ENCODE peak calls at places on chromosomes 6 and 20, in nine cellular contexts. One of them, this sample, is unnamed.

GRCh38 chr6:157885211-157885788 is 62.3 kb downstream of the SNX9 start:
- DNase-seq in lower leg skin: no peak
- DNase-seq in body of pancreas: no peak
- DNase-seq in testis: no peak
- DNase-seq in endothelial cell of umbilical vein: peak; percentile 32
- DNase-seq in thyroid gland: no peak
- DNase-seq in transverse colon: no peak
- DNase-seq in H1: no peak
- DNase-seq in ovary: no peak
- DNase-seq in this sample: no peak

GRCh38 chr6:138036111-138036510 is 71.1 kb downstream of the PERP start:
- DNase-seq in lower leg skin: peak; percentile 91
- DNase-seq in body of pancreas: no peak
- DNase-seq in testis: no peak
- DNase-seq in endothelial cell of umbilical vein: no peak
- DNase-seq in thyroid gland: no peak
- DNase-seq in transverse colon: peak; percentile 51
- DNase-seq in H1: no peak
- DNase-seq in ovary: no peak
- DNase-seq in this sample: no peak

GRCh38 chr6:27605401-27606342 is 132.8 kb upstream of the ZNF184 start:
- DNase-seq in lower leg skin: no peak
- DNase-seq in body of pancreas: no peak
- DNase-seq in testis: no peak
- DNase-seq in endothelial cell of umbilical vein: peak; percentile 54
- DNase-seq in thyroid gland: no peak
- DNase-seq in transverse colon: no peak
- DNase-seq in H1: peak; percentile 84
- DNase-seq in ovary: no peak
- DNase-seq in this sample: no peak

GRCh38 chr6:132780770-132781371 is 17.6 kb downstream of the SLC18B1 start:
- DNase-seq in lower leg skin: no peak
- DNase-seq in body of pancreas: no peak
- DNase-seq in testis: no peak
- DNase-seq in endothelial cell of umbilical vein: no peak
- DNase-seq in thyroid gland: no peak
- DNase-seq in transverse colon: no peak
- DNase-seq in H1: no peak
- DNase-seq in ovary: no peak
- DNase-seq in this sample: no peak

GRCh38 chr20:8385247-8385646 is 253.2 kb downstream of the PLCB1 start:
- DNase-seq in lower leg skin: no peak
- DNase-seq in body of pancreas: peak; percentile 54
- DNase-seq in testis: no peak
- DNase-seq in endothelial cell of umbilical vein: no peak
- DNase-seq in thyroid gland: peak; percentile 25
- DNase-seq in transverse colon: no peak
- DNase-seq in H1: no peak
- DNase-seq in ovary: no peak
- DNase-seq in this sample: no peak

GRCh38 chr20:19565721-19566120 is 192.3 kb upstream of the RIN2 start:
- DNase-seq in lower leg skin: no peak
- DNase-seq in body of pancreas: no peak
- DNase-seq in testis: no peak
- DNase-seq in endothelial cell of umbilical vein: no peak
- DNase-seq in thyroid gland: no peak
- DNase-seq in transverse colon: no peak
- DNase-seq in H1: no peak
- DNase-seq in ovary: no peak
- DNase-seq in this sample: no peak

GRCh38 chr20:11270566-11270965 is 596.8 kb upstream of the JAG1 start:
- DNase-seq in lower leg skin: no peak
- DNase-seq in body of pancreas: no peak
- DNase-seq in testis: no peak
- DNase-seq in endothelial cell of umbilical vein: no peak
- DNase-seq in thyroid gland: no peak
- DNase-seq in transverse colon: no peak
- DNase-seq in H1: no peak
- DNase-seq in ovary: no peak
- DNase-seq in this sample: no peak

GRCh38 chr6:3523288-3523670 is 66.4 kb upstream of the SLC22A23 start:
- DNase-seq in lower leg skin: no peak
- DNase-seq in body of pancreas: no peak
- DNase-seq in testis: no peak
- DNase-seq in endothelial cell of umbilical vein: no peak
- DNase-seq in thyroid gland: no peak
- DNase-seq in transverse colon: peak; percentile 45
- DNase-seq in H1: no peak
- DNase-seq in ovary: no peak
- DNase-seq in this sample: no peak

GRCh38 chr20:52892023-52892422 is 80.1 kb upstream of the TSHZ2 start:
- DNase-seq in lower leg skin: no peak
- DNase-seq in body of pancreas: no peak
- DNase-seq in testis: no peak
- DNase-seq in endothelial cell of umbilical vein: no peak
- DNase-seq in thyroid gland: no peak
- DNase-seq in transverse colon: no peak
- DNase-seq in H1: no peak
- DNase-seq in ovary: no peak
- DNase-seq in this sample: no peak

GRCh38 chr6:131789219-131789618 is 18.6 kb upstream of the ENPP1 start:
- DNase-seq in lower leg skin: no peak
- DNase-seq in body of pancreas: no peak
- DNase-seq in testis: no peak
- DNase-seq in endothelial cell of umbilical vein: no peak
- DNase-seq in thyroid gland: no peak
- DNase-seq in transverse colon: no peak
- DNase-seq in H1: no peak
- DNase-seq in ovary: no peak
- DNase-seq in this sample: no peak

GRCh38 chr6:43970913-43971775 is 156.1 kb downstream of the MRPL14 start:
- DNase-seq in lower leg skin: peak; percentile 87
- DNase-seq in body of pancreas: peak; percentile 93
- DNase-seq in testis: no peak
- DNase-seq in endothelial cell of umbilical vein: no peak
- DNase-seq in thyroid gland: peak; percentile 97
- DNase-seq in transverse colon: peak; percentile 60
- DNase-seq in H1: no peak
- DNase-seq in ovary: no peak
- DNase-seq in this sample: no peak

GRCh38 chr6:35224720-35225119 is 11.0 kb downstream of the SCUBE3 start:
- DNase-seq in lower leg skin: no peak
- DNase-seq in body of pancreas: no peak
- DNase-seq in testis: no peak
- DNase-seq in endothelial cell of umbilical vein: no peak
- DNase-seq in thyroid gland: no peak
- DNase-seq in transverse colon: no peak
- DNase-seq in H1: no peak
- DNase-seq in ovary: no peak
- DNase-seq in this sample: no peak

GRCh38 chr6:55953384-55953783 is 78.0 kb upstream of the BMP5 start:
- DNase-seq in lower leg skin: no peak
- DNase-seq in body of pancreas: no peak
- DNase-seq in testis: no peak
- DNase-seq in endothelial cell of umbilical vein: peak; percentile 51
- DNase-seq in thyroid gland: no peak
- DNase-seq in transverse colon: no peak
- DNase-seq in H1: no peak
- DNase-seq in ovary: no peak
- DNase-seq in this sample: peak; percentile 15

GRCh38 chr6:14172575-14172974 is 55.0 kb downstream of the CD83 start:
- DNase-seq in lower leg skin: no peak
- DNase-seq in body of pancreas: no peak
- DNase-seq in testis: no peak
- DNase-seq in endothelial cell of umbilical vein: no peak
- DNase-seq in thyroid gland: no peak
- DNase-seq in transverse colon: no peak
- DNase-seq in H1: no peak
- DNase-seq in ovary: no peak
- DNase-seq in this sample: no peak
- TF ChIP-seq POLR2A in lower leg skin: no peak
- TF ChIP-seq POLR2A in body of pancreas: no peak
- TF ChIP-seq POLR2A in testis: no peak
- TF ChIP-seq POLR2A in endothelial cell of umbilical vein: no peak
- TF ChIP-seq POLR2A in thyroid gland: no peak
- TF ChIP-seq POLR2A in transverse colon: no peak
- TF ChIP-seq POLR2A in H1: no peak
- TF ChIP-seq POLR2A in ovary: no peak
- TF ChIP-seq POLR2A in this sample: no peak

DNA sequence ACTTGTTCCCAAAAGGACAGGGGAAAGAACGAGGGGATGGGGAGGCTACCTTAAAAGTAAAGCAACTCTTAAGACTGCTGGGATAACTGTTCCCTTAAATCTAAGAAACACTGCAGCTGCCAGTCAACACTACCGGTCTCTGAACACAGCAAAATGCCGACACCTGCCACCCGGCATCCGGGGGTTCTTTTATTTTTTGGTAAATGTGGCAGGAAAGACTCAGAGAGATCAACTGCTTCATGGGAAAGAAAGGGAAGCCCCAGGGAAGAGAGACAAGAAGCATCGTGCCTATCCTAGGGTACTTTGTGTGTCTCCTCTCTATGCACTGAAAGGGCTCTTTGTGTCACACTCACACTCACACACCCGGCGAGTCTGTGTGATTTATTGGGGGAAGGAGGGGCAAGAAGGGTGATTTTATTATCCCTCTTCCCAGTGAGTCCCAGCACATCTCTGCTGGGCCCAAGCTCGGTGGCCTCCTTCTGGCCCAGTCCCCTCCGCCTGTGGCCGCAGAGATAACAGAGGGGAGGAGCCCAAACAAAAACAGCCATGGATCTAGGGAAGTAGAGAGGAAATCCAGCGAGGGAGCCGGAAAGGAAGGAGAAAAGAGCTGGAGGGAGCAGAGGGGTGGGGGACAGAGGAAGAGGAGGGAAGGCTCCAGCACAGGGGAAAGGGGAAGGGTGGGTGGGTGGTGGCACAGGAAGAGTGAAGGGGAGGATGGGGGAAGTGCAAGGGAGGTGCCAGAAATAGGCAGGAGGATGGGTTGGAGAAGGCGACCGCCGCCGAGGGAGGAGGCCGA is 1.3 kb downstream of the FYN start:
- DNase-seq in lower leg skin: no peak
- DNase-seq in body of pancreas: no peak
- DNase-seq in testis: peak; percentile 40
- DNase-seq in endothelial cell of umbilical vein: peak; percentile 60
- DNase-seq in thyroid gland: peak; percentile 21
- DNase-seq in transverse colon: peak; percentile 8
- DNase-seq in H1: no peak
- DNase-seq in ovary: peak; percentile 40
- DNase-seq in this sample: peak; percentile 15
- TF ChIP-seq POLR2A in lower leg skin: no peak
- TF ChIP-seq POLR2A in body of pancreas: no peak
- TF ChIP-seq POLR2A in testis: no peak
- TF ChIP-seq POLR2A in endothelial cell of umbilical vein: no peak
- TF ChIP-seq POLR2A in thyroid gland: no peak
- TF ChIP-seq POLR2A in transverse colon: no peak
- TF ChIP-seq POLR2A in H1: no peak
- TF ChIP-seq POLR2A in ovary: no peak
- TF ChIP-seq POLR2A in this sample: no peak

GRCh38 chr6:47245745-47246371 is 63.8 kb downstream of the TNFRSF21 start:
- DNase-seq in lower leg skin: no peak
- DNase-seq in body of pancreas: no peak
- DNase-seq in testis: no peak
- DNase-seq in endothelial cell of umbilical vein: no peak
- DNase-seq in thyroid gland: no peak
- DNase-seq in transverse colon: no peak
- DNase-seq in H1: no peak
- DNase-seq in ovary: no peak
- DNase-seq in this sample: no peak

GRCh38 chr6:47240277-47240890 is 69.3 kb downstream of the TNFRSF21 start:
- DNase-seq in lower leg skin: no peak
- DNase-seq in body of pancreas: no peak
- DNase-seq in testis: no peak
- DNase-seq in endothelial cell of umbilical vein: no peak
- DNase-seq in thyroid gland: no peak
- DNase-seq in transverse colon: no peak
- DNase-seq in H1: no peak
- DNase-seq in ovary: no peak
- DNase-seq in this sample: no peak

GRCh38 chr6:47241742-47242482 is 67.8 kb downstream of the TNFRSF21 start:
- DNase-seq in lower leg skin: no peak
- DNase-seq in body of pancreas: no peak
- DNase-seq in testis: no peak
- DNase-seq in endothelial cell of umbilical vein: no peak
- DNase-seq in thyroid gland: no peak
- DNase-seq in transverse colon: no peak
- DNase-seq in H1: no peak
- DNase-seq in ovary: no peak
- DNase-seq in this sample: no peak

GRCh38 chr6:47246556-47246955 is 63.1 kb downstream of the TNFRSF21 start:
- DNase-seq in lower leg skin: no peak
- DNase-seq in body of pancreas: no peak
- DNase-seq in testis: no peak
- DNase-seq in endothelial cell of umbilical vein: no peak
- DNase-seq in thyroid gland: no peak
- DNase-seq in transverse colon: no peak
- DNase-seq in H1: no peak
- DNase-seq in ovary: no peak
- DNase-seq in this sample: no peak

GRCh38 chr6:47242483-47243386 is 67.0 kb downstream of the TNFRSF21 start:
- DNase-seq in lower leg skin: peak; percentile 94
- DNase-seq in body of pancreas: peak; percentile 94
- DNase-seq in testis: peak; percentile 49
- DNase-seq in endothelial cell of umbilical vein: peak; percentile 95
- DNase-seq in thyroid gland: peak; percentile 75
- DNase-seq in transverse colon: peak; percentile 93
- DNase-seq in H1: peak; percentile 19
- DNase-seq in ovary: peak; percentile 87
- DNase-seq in this sample: peak; percentile 90
- TF ChIP-seq POLR2A in lower leg skin: no peak
- TF ChIP-seq POLR2A in body of pancreas: no peak
- TF ChIP-seq POLR2A in testis: no peak
- TF ChIP-seq POLR2A in endothelial cell of umbilical vein: no peak
- TF ChIP-seq POLR2A in thyroid gland: no peak
- TF ChIP-seq POLR2A in transverse colon: no peak
- TF ChIP-seq POLR2A in H1: no peak
- TF ChIP-seq POLR2A in ovary: no peak
- TF ChIP-seq POLR2A in this sample: no peak

DNA sequence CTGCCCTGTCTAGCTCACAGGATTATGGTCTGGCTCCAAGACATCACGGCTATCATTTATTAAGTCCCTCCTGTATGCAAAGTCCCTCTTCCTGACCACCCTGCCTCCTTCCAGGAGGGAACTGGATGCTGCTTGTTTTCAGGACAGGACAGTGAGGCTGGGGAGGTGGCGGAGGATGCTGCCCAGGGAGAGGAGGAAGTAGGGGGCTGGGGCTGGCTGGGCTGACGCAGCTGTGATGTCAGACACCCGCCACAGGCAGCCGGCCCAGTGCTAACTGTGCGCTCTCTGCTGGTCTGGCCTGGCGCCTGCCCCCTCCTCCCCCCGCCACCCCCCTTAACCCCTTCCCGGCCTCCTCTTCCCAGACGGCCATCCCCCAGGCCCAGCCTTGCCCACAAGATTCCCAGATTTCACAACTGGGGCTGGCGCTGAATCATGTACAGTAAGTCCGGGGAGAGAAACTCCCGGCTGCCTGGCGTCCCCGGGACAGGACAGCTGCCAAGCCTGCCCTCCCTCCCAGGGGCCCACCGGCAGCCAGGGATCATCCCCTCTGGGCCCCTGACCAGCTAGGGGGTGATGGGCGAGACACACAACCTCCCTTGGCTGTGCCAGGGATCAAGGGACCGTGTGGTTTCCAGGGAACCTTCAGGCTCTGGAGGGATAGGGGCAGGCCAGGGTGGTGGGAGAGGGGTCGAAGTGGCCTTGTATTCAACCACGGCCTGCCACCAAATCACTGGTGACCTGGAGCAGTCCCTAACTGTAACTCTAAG is 118.1 kb downstream of the CEBPB start:
- DNase-seq in lower leg skin: peak; percentile 98
- DNase-seq in body of pancreas: peak; percentile 85
- DNase-seq in testis: peak; percentile 91
- DNase-seq in endothelial cell of umbilical vein: peak; percentile 52
- DNase-seq in thyroid gland: peak; percentile 79
- DNase-seq in transverse colon: peak; percentile 78
- DNase-seq in H1: no peak
- DNase-seq in ovary: peak; percentile 95
- DNase-seq in this sample: peak; percentile 88
- TF ChIP-seq POLR2A in lower leg skin: no peak
- TF ChIP-seq POLR2A in body of pancreas: no peak
- TF ChIP-seq POLR2A in testis: no peak
- TF ChIP-seq POLR2A in endothelial cell of umbilical vein: no peak
- TF ChIP-seq POLR2A in thyroid gland: no peak
- TF ChIP-seq POLR2A in transverse colon: no peak
- TF ChIP-seq POLR2A in H1: no peak
- TF ChIP-seq POLR2A in ovary: peak; percentile 71
- TF ChIP-seq POLR2A in this sample: peak; percentile 45

This sample was measured in H54.